ENCODE peak calls at places on chromosomes 2 and 18, in seven cellular contexts. A is endothelial cell, D is upper lobe of left lung, Y is Caco-2, Z is PC-3, H is lower leg skin, E is OCI-LY7. S is an unnamed sample.

GRCh38 chr18:35182151-35182550 is 58.7 kb upstream of the ZNF397 start:
- DNase-seq in A (no peak), E (no peak), Z (no peak), D (no peak), H (no peak), Y (no peak), S (no peak)

GRCh38 chr2:127365211-127365643 is 22.5 kb downstream of the MAP3K2 start:
- DNase-seq in H (no peak), Z (no peak), E (no peak), A (no peak), D (no peak), Y (no peak), S (no peak)

GRCh38 chr2:53896864-53897263 is 37.1 kb upstream of the GPR75 start:
- DNase-seq in Z (peak; percentile 76), H (no peak), D (no peak), A (no peak), Y (no peak), E (no peak), S (no peak)

GRCh38 chr2:45857848-45858520 is 206.5 kb downstream of the PRKCE start:
- DNase-seq in E (no peak), A (no peak), Z (no peak), Y (no peak), D (peak; percentile 19), H (no peak), S (no peak)

GRCh38 chr2:113675885-113676284 is 48.8 kb downstream of the RABL2A start:
- DNase-seq in Y (no peak), Z (no peak), D (no peak), H (no peak), A (no peak), E (no peak), S (no peak)

GRCh38 chr2:9247786-9248185 is 41.2 kb downstream of the ASAP2 start:
- DNase-seq in H (no peak), Y (no peak), Z (no peak), A (no peak), E (no peak), D (no peak), S (no peak)

GRCh38 chr18:50151876-50152275 is 43.1 kb downstream of the MYO5B start:
- DNase-seq in H (no peak), A (no peak), E (no peak), Y (no peak), Z (peak; percentile 68), D (no peak), S (no peak)

GRCh38 chr18:13813271-13813849 is 10.6 kb upstream of the MC5R start:
- DNase-seq in A (peak; percentile 72), E (peak; percentile 64), Z (peak; percentile 83), D (no peak), H (peak; percentile 66), Y (peak; percentile 53), S (peak; percentile 71)

GRCh38 chr2:113098061-113098460 is 29.3 kb upstream of the IL1RN start:
- DNase-seq in Y (no peak), H (no peak), Z (no peak), A (no peak), D (no peak), E (no peak), S (no peak)

GRCh38 chr2:85476624-85477023 is 58.1 kb downstream of the SH2D6 start:
- DNase-seq in H (no peak), A (no peak), Y (no peak), Z (no peak), D (no peak), E (no peak), S (no peak)

GRCh38 chr2:133475610-133476009 is 92.7 kb downstream of the NCKAP5 start:
- DNase-seq in Z (peak; percentile 55), H (no peak), E (no peak), Y (no peak), A (no peak), D (no peak), S (no peak)

GRCh38 chr2:96506016-96506906 is 1.1 kb upstream of the NEURL3 start:
- DNase-seq in A (peak; percentile 2), D (peak; percentile 37), E (no peak), H (no peak), Y (no peak), Z (no peak), S (no peak)

DNA sequence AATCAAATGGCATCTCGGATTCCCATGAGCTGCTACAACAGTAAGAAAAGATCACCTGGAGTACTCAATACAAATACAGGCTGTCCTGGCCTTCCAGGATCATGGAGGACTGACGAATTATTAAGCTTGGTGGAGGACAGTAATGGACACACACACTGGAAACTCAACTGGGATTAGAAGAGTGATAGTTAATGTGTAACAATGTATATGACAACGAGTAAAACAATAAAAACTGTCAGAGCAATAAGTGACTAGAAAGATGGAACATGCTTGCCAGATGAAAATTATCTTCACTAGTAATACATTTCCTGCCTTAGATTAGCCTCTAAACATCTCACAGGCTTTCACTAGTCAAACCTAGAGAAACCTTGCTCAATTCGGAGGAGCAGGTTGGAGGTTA is 49.2 kb upstream of the CDH20 start:
- DNase-seq in Z (no peak), Y (no peak), E (no peak), D (no peak), H (no peak), A (no peak), S (no peak)
- TF ChIP-seq CTCF in Z (no peak), Y (no peak), E (no peak), D (no peak), H (no peak), A (no peak), S (no peak)

GRCh38 chr2:57701391-57701791 is 345.2 kb upstream of the VRK2 start:
- DNase-seq in A (no peak), H (no peak), E (no peak), Z (no peak), Y (no peak), D (no peak), S (no peak)
- TF ChIP-seq CTCF in A (no peak), H (no peak), E (no peak), Z (peak; percentile 16), Y (no peak), D (no peak), S (no peak)

GRCh38 chr18:41347057-41347456 is 608.0 kb upstream of the PIK3C3 start:
- DNase-seq in Y (no peak), A (no peak), E (no peak), H (no peak), D (no peak), Z (no peak), S (no peak)
- TF ChIP-seq CTCF in Y (no peak), A (no peak), E (no peak), H (no peak), D (no peak), Z (no peak), S (no peak)

GRCh38 chr18:7237670-7238272 is 6.9 kb downstream of the LRRC30 start:
- DNase-seq in D (no peak), E (no peak), H (no peak), A (no peak), Z (no peak), Y (no peak), S (no peak)

GRCh38 chr18:7242954-7243353 is 12.1 kb downstream of the LRRC30 start:
- DNase-seq in H (no peak), Z (no peak), A (no peak), E (no peak), D (no peak), Y (no peak), S (no peak)
- TF ChIP-seq CTCF in H (no peak), Z (no peak), A (no peak), E (no peak), D (no peak), Y (no peak), S (no peak)

GRCh38 chr2:174335605-174336402 is 1.1 kb downstream of the SP9 start:
- DNase-seq in E (no peak), Z (no peak), A (peak; percentile 48), Y (peak; percentile 61), D (peak; percentile 84), H (no peak), S (no peak)

GRCh38 chr2:174338155-174338495 is 3.4 kb downstream of the SP9 start:
- DNase-seq in A (no peak), D (no peak), H (no peak), E (no peak), Z (no peak), Y (no peak), S (no peak)

GRCh38 chr2:174334781-174335604 is at the start of gene SP9:
- DNase-seq in Z (no peak), D (peak; percentile 82), A (peak; percentile 68), H (no peak), E (no peak), Y (peak; percentile 85), S (no peak)

GRCh38 chr2:174337337-174338154 is 2.8 kb downstream of the SP9 start:
- DNase-seq in E (peak; percentile 23), D (peak; percentile 85), A (peak; percentile 59), Y (no peak), H (no peak), Z (no peak), S (no peak)

GRCh38 chr2:174336403-174337336 is 1.9 kb downstream of the SP9 start:
- DNase-seq in Z (no peak), H (no peak), A (peak; percentile 67), D (peak; percentile 90), E (peak; percentile 46), Y (peak; percentile 79), S (no peak)
- TF ChIP-seq CTCF in Z (no peak), H (no peak), A (no peak), D (peak; percentile 20), E (peak; percentile 62), Y (peak; percentile 47), S (no peak)

GRCh38 chr2:81327916-81328315 is 1023.4 kb upstream of the LRRTM1 start:
- DNase-seq in D (no peak), A (no peak), E (no peak), H (no peak), Z (no peak), Y (no peak), S (no peak)

GRCh38 chr2:81328968-81329367 is 1024.4 kb upstream of the LRRTM1 start:
- DNase-seq in E (no peak), D (no peak), Y (no peak), A (no peak), Z (no peak), H (no peak), S (no peak)

DNA sequence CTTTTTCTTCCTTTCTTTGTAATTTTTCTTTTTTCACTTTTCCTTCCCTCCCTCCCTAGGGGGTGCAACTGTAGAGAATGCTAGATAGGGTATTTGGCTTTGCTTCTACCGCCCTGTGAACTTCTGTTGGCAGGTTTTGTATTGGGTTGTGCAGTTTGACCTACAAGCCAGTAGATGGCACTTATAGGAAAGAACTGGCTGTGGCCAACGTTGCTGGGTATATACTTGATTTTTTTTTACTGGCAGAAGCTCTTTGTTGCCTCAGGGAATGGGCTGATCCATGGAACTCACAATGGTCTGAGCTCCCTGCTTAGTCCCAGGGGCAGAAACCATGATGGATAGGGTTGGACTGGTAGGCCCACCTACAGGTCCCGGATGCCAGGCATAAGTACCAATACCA is 1019.5 kb upstream of the LRRTM1 start:
- DNase-seq in A (peak; percentile 14), E (peak; percentile 1), D (no peak), H (no peak), Y (no peak), Z (peak; percentile 59), S (no peak)
- TF ChIP-seq CTCF in A (peak; percentile 48), E (peak; percentile 63), D (no peak), H (no peak), Y (peak; percentile 27), Z (peak; percentile 68), S (no peak)

DNA sequence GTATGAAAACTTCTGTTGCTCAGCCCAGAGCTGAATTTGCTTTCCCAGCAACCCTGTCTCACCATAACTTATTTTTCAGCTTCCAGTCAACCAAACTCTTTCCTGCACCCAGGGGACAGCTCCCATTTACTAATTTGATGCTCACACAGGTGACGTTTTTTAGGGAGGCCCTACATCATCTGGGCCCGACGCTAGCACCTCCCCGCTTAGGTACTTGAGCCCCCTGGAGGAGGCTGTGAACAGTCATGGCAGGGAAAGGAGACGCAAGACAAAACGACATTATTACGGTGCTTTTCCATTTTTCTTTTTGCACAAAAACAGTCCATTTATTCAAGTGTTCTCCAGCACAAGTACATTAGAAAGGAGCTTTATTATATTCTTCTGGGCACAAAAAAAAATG is 59.2 kb upstream of the POMC start:
- DNase-seq in H (no peak), E (no peak), A (no peak), Y (no peak), D (no peak), Z (no peak), S (no peak)
- TF ChIP-seq CTCF in H (no peak), E (peak; percentile 18), A (no peak), Y (peak; percentile 0), D (no peak), Z (no peak), S (no peak)